ENCODE peak calls at places on chromosomes 6 and 20, in six cellular contexts. One of them, this sample, is unnamed. For H3K36me3, the result is how much of the 10 kb centered on the place peaks cover.

GRCh38 chr6:132381381-132381780 is 19.9 kb downstream of the MOXD1 start:
- DNase-seq in kidney: no peak
- DNase-seq in brain microvascular endothelial cell: no peak
- DNase-seq in transverse colon: no peak
- DNase-seq in body of pancreas: no peak
- DNase-seq in pancreas: no peak
- DNase-seq in this sample: no peak

GRCh38 chr6:90044833-90045337 is 150.6 kb downstream of the GJA10 start:
- DNase-seq in kidney: no peak
- DNase-seq in brain microvascular endothelial cell: peak
- DNase-seq in transverse colon: no peak
- DNase-seq in body of pancreas: no peak
- DNase-seq in pancreas: no peak
- DNase-seq in this sample: no peak

GRCh38 chr6:3356056-3356823 is 97.5 kb downstream of the PSMG4 start:
- DNase-seq in kidney: peak
- DNase-seq in brain microvascular endothelial cell: no peak
- DNase-seq in transverse colon: peak
- DNase-seq in body of pancreas: peak
- DNase-seq in pancreas: peak
- DNase-seq in this sample: no peak

GRCh38 chr20:60292001-60292520 is 333.8 kb downstream of the CDH26 start:
- DNase-seq in kidney: no peak
- DNase-seq in brain microvascular endothelial cell: no peak
- DNase-seq in transverse colon: no peak
- DNase-seq in body of pancreas: no peak
- DNase-seq in pancreas: no peak
- DNase-seq in this sample: no peak

GRCh38 chr20:40293740-40294139 is 395.3 kb downstream of the MAFB start:
- DNase-seq in kidney: no peak
- DNase-seq in brain microvascular endothelial cell: no peak
- DNase-seq in transverse colon: no peak
- DNase-seq in body of pancreas: no peak
- DNase-seq in pancreas: no peak
- DNase-seq in this sample: no peak

GRCh38 chr6:91697010-91697694 is 1110.3 kb upstream of the MAP3K7 start:
- DNase-seq in kidney: no peak
- DNase-seq in brain microvascular endothelial cell: no peak
- DNase-seq in transverse colon: no peak
- DNase-seq in body of pancreas: no peak
- DNase-seq in pancreas: no peak
- DNase-seq in this sample: no peak

GRCh38 chr6:42449917-42450313 is 1.8 kb downstream of the TRERF1 start:
- DNase-seq in kidney: no peak
- DNase-seq in brain microvascular endothelial cell: no peak
- DNase-seq in transverse colon: no peak
- DNase-seq in body of pancreas: no peak
- DNase-seq in pancreas: no peak
- DNase-seq in this sample: no peak

GRCh38 chr6:145155411-145155810 is 579.9 kb downstream of the EPM2A start:
- DNase-seq in kidney: no peak
- DNase-seq in brain microvascular endothelial cell: no peak
- DNase-seq in transverse colon: no peak
- DNase-seq in body of pancreas: no peak
- DNase-seq in pancreas: no peak
- DNase-seq in this sample: no peak

GRCh38 chr6:130853555-130854183 is 26.5 kb downstream of the SMLR1 start:
- DNase-seq in kidney: no peak
- DNase-seq in brain microvascular endothelial cell: peak
- DNase-seq in transverse colon: no peak
- DNase-seq in body of pancreas: no peak
- DNase-seq in pancreas: no peak
- DNase-seq in this sample: no peak

GRCh38 chr20:6956574-6956973 is 189.1 kb downstream of the BMP2 start:
- DNase-seq in kidney: no peak
- DNase-seq in brain microvascular endothelial cell: no peak
- DNase-seq in transverse colon: no peak
- DNase-seq in body of pancreas: no peak
- DNase-seq in pancreas: no peak
- DNase-seq in this sample: no peak

GRCh38 chr20:48788486-48789072 is 39.2 kb downstream of the PREX1 start:
- DNase-seq in kidney: no peak
- DNase-seq in brain microvascular endothelial cell: no peak
- DNase-seq in transverse colon: peak
- DNase-seq in body of pancreas: no peak
- DNase-seq in pancreas: no peak
- DNase-seq in this sample: no peak

GRCh38 chr20:63924241-63924640 is 29.3 kb downstream of the DNAJC5 start:
- DNase-seq in kidney: no peak
- DNase-seq in brain microvascular endothelial cell: no peak
- DNase-seq in transverse colon: no peak
- DNase-seq in body of pancreas: no peak
- DNase-seq in pancreas: no peak
- DNase-seq in this sample: no peak

GRCh38 chr20:36307412-36308317 is 1.5 kb downstream of the DLGAP4 start:
- DNase-seq in kidney: no peak
- DNase-seq in brain microvascular endothelial cell: no peak
- DNase-seq in transverse colon: no peak
- DNase-seq in body of pancreas: no peak
- DNase-seq in pancreas: no peak
- DNase-seq in this sample: no peak

GRCh38 chr6:132054525-132054924 is 103.4 kb upstream of the CCN2 start:
- DNase-seq in kidney: no peak
- DNase-seq in brain microvascular endothelial cell: peak
- DNase-seq in transverse colon: no peak
- DNase-seq in body of pancreas: no peak
- DNase-seq in pancreas: no peak
- DNase-seq in this sample: no peak

DNA sequence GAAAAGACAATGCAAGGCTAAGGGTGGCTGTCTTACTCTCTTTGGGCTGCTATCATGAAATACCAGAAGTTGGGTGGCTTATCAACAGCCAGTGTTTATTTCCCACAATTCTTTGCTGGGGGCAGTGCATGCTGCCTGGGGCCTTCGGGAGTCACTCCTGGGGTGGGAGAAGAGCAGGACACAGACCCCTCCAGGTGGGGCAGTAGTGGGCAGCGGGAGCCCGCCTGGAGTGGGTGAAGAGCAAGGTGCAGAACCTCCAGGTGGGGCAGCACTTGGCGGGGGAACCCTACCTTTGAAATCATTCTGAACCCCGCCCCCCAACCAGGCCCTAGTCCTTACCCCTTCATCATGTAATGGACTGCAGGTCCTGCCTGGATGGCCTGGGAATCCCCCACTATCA is 69.6 kb upstream of the THBS2 start:
- DNase-seq in kidney: no peak
- DNase-seq in brain microvascular endothelial cell: no peak
- DNase-seq in transverse colon: no peak
- DNase-seq in body of pancreas: no peak
- DNase-seq in pancreas: no peak
- DNase-seq in this sample: no peak
- TF ChIP-seq CTCF in kidney: no peak
- TF ChIP-seq CTCF in brain microvascular endothelial cell: no peak
- TF ChIP-seq CTCF in transverse colon: no peak
- TF ChIP-seq CTCF in body of pancreas: no peak
- TF ChIP-seq CTCF in pancreas: no peak
- TF ChIP-seq CTCF in this sample: no peak

DNA sequence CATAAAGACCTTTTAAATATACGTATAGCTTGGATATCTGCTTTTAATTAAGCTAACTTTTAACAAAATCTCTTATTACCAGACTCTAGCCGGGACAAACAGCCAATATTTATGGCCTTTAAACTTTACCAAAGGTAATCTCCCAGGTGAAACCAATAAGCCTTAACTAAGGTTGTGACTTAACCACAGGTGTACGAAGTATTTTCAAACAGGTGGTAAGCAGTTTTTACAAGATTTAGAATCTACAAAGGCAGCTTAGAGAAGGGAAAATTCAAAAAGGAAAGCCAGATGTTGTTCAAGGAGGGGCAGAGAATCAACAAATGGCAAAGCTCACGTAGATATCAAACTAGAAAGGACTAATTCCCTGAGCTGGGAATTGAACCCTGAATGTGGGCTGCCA is 15.8 kb downstream of the WFDC2 start:
- DNase-seq in kidney: no peak
- DNase-seq in brain microvascular endothelial cell: no peak
- DNase-seq in transverse colon: no peak
- DNase-seq in body of pancreas: no peak
- DNase-seq in pancreas: no peak
- DNase-seq in this sample: no peak
- H3K36me3 ChIP-seq in kidney: under half
- H3K36me3 ChIP-seq in brain microvascular endothelial cell: under half
- H3K36me3 ChIP-seq in transverse colon: under half
- H3K36me3 ChIP-seq in body of pancreas: under half
- H3K36me3 ChIP-seq in pancreas: under half
- H3K36me3 ChIP-seq in this sample: under half

DNA sequence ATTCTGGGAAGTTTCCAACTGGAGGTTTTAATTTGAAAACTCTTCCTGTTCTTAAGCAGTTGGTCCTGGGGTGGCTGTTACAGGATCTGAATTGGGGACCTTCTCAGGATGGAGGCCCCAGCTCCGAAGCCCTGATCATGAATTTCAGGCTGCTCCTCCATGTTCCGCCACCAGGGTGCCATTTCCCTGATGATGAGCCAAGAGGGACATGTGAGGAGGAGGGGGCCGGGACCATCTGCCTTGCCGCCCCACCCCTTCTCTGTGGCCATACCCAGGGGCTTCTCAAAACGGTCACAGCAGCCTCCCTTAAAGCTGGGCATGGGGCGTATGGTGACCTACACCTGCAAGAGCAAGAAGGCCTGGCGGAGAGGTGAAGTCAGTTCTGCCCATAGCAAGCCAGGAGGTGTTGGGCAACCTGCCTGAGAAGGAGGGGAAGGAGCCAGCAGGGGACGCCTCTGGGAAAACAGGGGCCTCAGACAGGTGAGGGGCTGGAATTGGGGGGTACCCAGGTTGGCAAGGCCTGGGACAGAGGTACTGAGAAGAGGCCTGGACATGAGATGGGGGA is 3.6 kb upstream of the BAK1 start:
- DNase-seq in kidney: no peak
- DNase-seq in brain microvascular endothelial cell: no peak
- DNase-seq in transverse colon: no peak
- DNase-seq in body of pancreas: no peak
- DNase-seq in pancreas: no peak
- DNase-seq in this sample: no peak
- TF ChIP-seq CTCF in kidney: no peak
- TF ChIP-seq CTCF in brain microvascular endothelial cell: peak
- TF ChIP-seq CTCF in transverse colon: peak
- TF ChIP-seq CTCF in body of pancreas: peak
- TF ChIP-seq CTCF in pancreas: no peak
- TF ChIP-seq CTCF in this sample: no peak

DNA sequence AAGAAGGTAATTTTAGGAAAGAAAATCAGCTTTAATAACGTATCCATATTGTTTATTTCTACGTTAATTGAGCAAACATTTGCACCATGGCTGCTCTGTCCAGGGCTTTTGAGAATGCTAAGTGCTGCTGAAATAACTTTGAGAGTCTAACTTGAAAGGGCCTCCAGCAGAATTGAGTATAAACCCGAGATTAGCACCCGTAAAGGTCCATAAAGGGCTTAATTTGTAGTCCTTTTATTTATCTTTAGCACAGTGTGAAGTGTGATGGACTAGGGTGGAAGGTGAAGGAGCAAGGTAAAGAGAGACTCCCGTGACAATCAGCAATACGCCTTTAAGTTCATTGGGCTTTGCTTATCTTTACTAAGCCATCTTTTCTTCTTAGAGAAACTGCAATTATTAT is 77.7 kb upstream of the SUPT3H start:
- DNase-seq in kidney: no peak
- DNase-seq in brain microvascular endothelial cell: no peak
- DNase-seq in transverse colon: no peak
- DNase-seq in body of pancreas: no peak
- DNase-seq in pancreas: no peak
- DNase-seq in this sample: no peak
- H3K36me3 ChIP-seq in kidney: under half
- H3K36me3 ChIP-seq in brain microvascular endothelial cell: under half
- H3K36me3 ChIP-seq in transverse colon: under half
- H3K36me3 ChIP-seq in body of pancreas: under half
- H3K36me3 ChIP-seq in pancreas: under half
- H3K36me3 ChIP-seq in this sample: under half

DNA sequence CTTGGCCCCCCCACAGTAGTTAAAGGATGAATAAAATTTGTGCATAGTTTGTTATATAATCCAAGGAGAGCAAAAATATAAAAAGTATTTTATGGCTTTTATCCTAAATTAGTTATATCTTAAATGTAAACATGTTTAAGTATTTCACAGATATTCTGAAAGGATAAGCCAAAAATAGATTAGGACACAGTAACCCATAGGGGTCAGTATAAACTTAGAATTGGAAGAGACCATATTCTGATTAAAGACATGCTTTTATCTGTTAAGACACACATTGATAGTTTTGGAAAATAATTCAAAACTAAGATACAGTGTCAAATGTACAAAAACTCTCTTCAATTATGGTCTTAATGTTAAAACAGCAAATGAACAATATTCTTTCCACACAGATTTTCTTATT is 4.5 kb upstream of the SERINC1 start:
- DNase-seq in kidney: no peak
- DNase-seq in brain microvascular endothelial cell: no peak
- DNase-seq in transverse colon: no peak
- DNase-seq in body of pancreas: no peak
- DNase-seq in pancreas: no peak
- DNase-seq in this sample: no peak
- TF ChIP-seq CTCF in kidney: peak
- TF ChIP-seq CTCF in brain microvascular endothelial cell: peak
- TF ChIP-seq CTCF in transverse colon: peak
- TF ChIP-seq CTCF in body of pancreas: peak
- TF ChIP-seq CTCF in pancreas: peak
- TF ChIP-seq CTCF in this sample: no peak

DNA sequence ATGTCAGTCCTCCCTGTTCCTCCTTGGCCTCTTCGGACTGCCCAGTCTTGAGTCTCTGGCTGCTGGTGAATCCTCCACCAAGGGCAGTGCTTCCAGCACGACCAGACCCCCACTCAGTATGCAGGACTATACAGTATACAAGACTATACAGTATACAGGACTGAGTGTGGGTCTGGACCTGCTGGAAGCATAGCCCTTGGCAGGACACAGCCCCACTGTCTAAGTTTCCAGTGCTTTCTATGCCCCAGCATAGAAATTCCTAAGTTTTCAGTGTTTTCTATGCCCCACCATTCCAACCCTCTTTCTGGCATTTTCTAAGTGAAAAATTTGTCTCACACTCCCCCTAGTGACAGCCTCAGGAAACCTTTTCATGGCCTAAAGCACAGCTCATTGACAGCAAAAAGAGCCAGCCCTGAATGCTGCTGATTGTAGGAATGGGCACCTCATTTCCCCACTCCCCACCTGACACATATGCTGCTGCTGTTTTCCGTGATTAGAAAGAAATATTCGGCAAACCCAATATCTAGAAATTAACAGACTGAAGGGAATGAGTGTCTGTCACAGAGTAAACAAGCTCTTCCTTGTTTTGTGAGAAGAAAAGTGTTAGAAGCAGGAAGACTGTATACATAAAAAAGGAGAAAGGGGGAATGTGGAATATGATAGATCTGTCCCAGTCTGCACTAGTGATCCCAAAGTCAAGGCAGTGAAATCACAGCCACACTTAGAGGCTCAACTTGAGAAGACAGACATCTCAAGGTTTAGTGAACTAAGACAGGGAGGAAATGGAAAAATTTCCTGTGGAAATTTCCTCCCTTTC is 206.9 kb downstream of the IBTK start:
- DNase-seq in kidney: no peak
- DNase-seq in brain microvascular endothelial cell: peak
- DNase-seq in transverse colon: no peak
- DNase-seq in body of pancreas: peak
- DNase-seq in pancreas: peak
- DNase-seq in this sample: no peak
- H3K36me3 ChIP-seq in kidney: under half
- H3K36me3 ChIP-seq in brain microvascular endothelial cell: under half
- H3K36me3 ChIP-seq in transverse colon: under half
- H3K36me3 ChIP-seq in body of pancreas: under half
- H3K36me3 ChIP-seq in pancreas: under half
- H3K36me3 ChIP-seq in this sample: under half

GRCh38 chr6:87430499-87430898 is 22.7 kb downstream of the CFAP206 start:
- DNase-seq in kidney: no peak
- DNase-seq in brain microvascular endothelial cell: no peak
- DNase-seq in transverse colon: no peak
- DNase-seq in body of pancreas: no peak
- DNase-seq in pancreas: no peak
- DNase-seq in this sample: no peak
- TF ChIP-seq CTCF in kidney: no peak
- TF ChIP-seq CTCF in brain microvascular endothelial cell: no peak
- TF ChIP-seq CTCF in transverse colon: no peak
- TF ChIP-seq CTCF in body of pancreas: no peak
- TF ChIP-seq CTCF in pancreas: no peak
- TF ChIP-seq CTCF in this sample: no peak

This sample was measured in upper lobe of left lung.